ENCODE peak calls at places on chromosomes 3 and 15, in four cellular contexts. X, Q, D and J are unnamed samples.

GRCh38 chr3:169365993-169366915 is 297.3 kb downstream of the MECOM start:
- DNase-seq in X (no peak), D (no peak), Q (no peak), J (no peak)

GRCh38 chr15:64333986-64334385 is 22.0 kb downstream of the CSNK1G1 start:
- DNase-seq in X (peak; percentile 21), Q (no peak), D (no peak), J (no peak)

GRCh38 chr15:41727143-41727542 is 47.1 kb upstream of the MAPKBP1 start:
- DNase-seq in Q (no peak), X (peak; percentile 49), D (no peak), J (no peak)

GRCh38 chr15:85946986-85947385 is 132.7 kb upstream of the AGBL1 start:
- DNase-seq in D (no peak), X (no peak), Q (no peak), J (no peak)

GRCh38 chr3:186909078-186909853 is 21.1 kb upstream of the ST6GAL1 start:
- DNase-seq in D (no peak), X (no peak), Q (peak; percentile 52), J (no peak)

GRCh38 chr3:192847918-192848317 is 69.7 kb downstream of the MB21D2 start:
- DNase-seq in X (peak; percentile 84), Q (no peak), D (no peak), J (no peak)

GRCh38 chr3:54859204-54859603 is 68.7 kb downstream of the LRTM1 start:
- DNase-seq in X (peak; percentile 68), Q (no peak), D (peak; percentile 19), J (no peak)

GRCh38 chr3:123535580-123535979 is 49.3 kb downstream of the HACD2 start:
- DNase-seq in X (peak; percentile 75), D (no peak), Q (no peak), J (no peak)

GRCh38 chr15:99110581-99111320 is 5.9 kb downstream of the SYNM start:
- DNase-seq in D (no peak), Q (no peak), X (peak; percentile 18), J (no peak)

GRCh38 chr3:171054921-171055320 is 28.4 kb upstream of the SLC2A2 start:
- DNase-seq in D (no peak), X (no peak), Q (no peak), J (no peak)

GRCh38 chr3:31161889-31162288 is 267.4 kb upstream of the GADL1 start:
- DNase-seq in D (no peak), Q (no peak), X (no peak), J (no peak)

GRCh38 chr3:127015282-127016042 is 32.5 kb downstream of the PLXNA1 start:
- DNase-seq in D (no peak), X (no peak), Q (no peak), J (no peak)

GRCh38 chr3:69411331-69411730 is 25.4 kb upstream of the FRMD4B start:
- DNase-seq in D (peak; percentile 66), Q (no peak), X (peak; percentile 14), J (peak; percentile 92)

GRCh38 chr3:187735837-187736236 is 9.4 kb downstream of the BCL6 start:
- DNase-seq in X (no peak), D (no peak), Q (no peak), J (no peak)

GRCh38 chr3:155225417-155225816 is 68.1 kb downstream of the STRIT1 start:
- DNase-seq in D (no peak), X (no peak), Q (no peak), J (no peak)

GRCh38 chr3:122937745-122938144 is 89.8 kb downstream of the SEMA5B start:
- DNase-seq in X (no peak), Q (no peak), D (no peak), J (no peak)

GRCh38 chr15:34793901-34794300 is 1.4 kb downstream of the ACTC1 start:
- DNase-seq in D (no peak), X (no peak), Q (no peak), J (no peak)

GRCh38 chr15:34795267-34796081 is at the start of gene ACTC1:
- DNase-seq in X (peak; percentile 52), D (no peak), Q (peak; percentile 78), J (peak; percentile 41)

GRCh38 chr15:34794590-34795206 is 651 bp downstream of the ACTC1 start:
- DNase-seq in X (no peak), Q (no peak), D (no peak), J (no peak)

GRCh38 chr15:34791701-34792100 is 3.6 kb downstream of the ACTC1 start:
- DNase-seq in X (peak; percentile 35), D (no peak), Q (no peak), J (no peak)

DNA sequence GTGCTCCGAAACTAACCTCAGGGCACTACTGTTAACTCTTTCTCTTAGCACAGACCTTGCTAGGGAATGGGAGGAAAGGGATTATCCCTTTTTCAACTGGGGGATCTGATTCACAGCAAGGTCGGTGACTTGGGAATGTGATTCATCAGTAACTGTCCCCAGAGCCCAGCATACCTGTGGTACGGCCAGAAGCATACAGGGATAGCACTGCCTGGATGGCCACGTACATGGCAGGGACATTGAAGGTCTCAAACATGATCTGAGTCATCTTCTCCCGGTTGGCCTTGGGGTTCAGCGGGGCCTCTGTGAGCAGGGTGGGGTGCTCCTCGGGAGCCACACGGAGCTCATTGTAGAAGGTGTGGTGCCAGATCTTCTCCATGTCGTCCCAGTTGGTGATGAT is 2.3 kb downstream of the ACTC1 start:
- DNase-seq in X (no peak), D (no peak), Q (no peak), J (no peak)
- H3K9me1 ChIP-seq in X (no peaks in the 10 kb centered on the region), D (no peaks in the 10 kb centered on the region), Q (no peaks in the 10 kb centered on the region), J (no peaks in the 10 kb centered on the region)

GRCh38 chr15:92953569-92953968 is 53.4 kb downstream of the CHD2 start:
- DNase-seq in D (no peak), Q (no peak), X (no peak), J (no peak)

GRCh38 chr15:92953997-92954396 is 53.9 kb downstream of the CHD2 start:
- DNase-seq in Q (no peak), D (no peak), X (no peak), J (no peak)

GRCh38 chr15:92952451-92952850 is 52.3 kb downstream of the CHD2 start:
- DNase-seq in Q (no peak), X (no peak), D (no peak), J (no peak)

GRCh38 chr15:92955706-92956105 is 55.6 kb downstream of the CHD2 start:
- DNase-seq in Q (no peak), D (no peak), X (no peak), J (no peak)

DNA sequence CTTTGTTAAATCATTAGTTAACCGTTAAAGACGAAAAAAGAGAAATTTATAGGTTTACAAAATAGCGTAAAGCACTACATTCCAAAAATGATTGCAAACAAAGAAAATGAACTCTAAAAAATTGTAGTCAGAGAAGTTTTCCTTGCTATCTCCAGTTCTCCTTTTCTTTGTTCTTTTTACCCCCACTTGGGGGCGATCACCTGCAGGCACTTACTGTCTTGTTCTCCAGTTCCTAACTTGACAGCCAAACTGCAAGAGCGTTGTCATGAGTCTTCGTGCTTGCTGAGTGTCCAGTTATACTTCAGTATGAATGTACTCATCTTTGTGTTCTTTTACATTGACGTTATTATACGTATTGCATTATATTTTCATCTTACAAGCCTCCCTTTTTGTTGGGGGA is 54.5 kb downstream of the CHD2 start:
- DNase-seq in D (no peak), Q (peak; percentile 21), X (no peak), J (no peak)
- TF ChIP-seq CTCF in D (peak; percentile 19), Q (peak; percentile 45), X (peak; percentile 17), J (peak; percentile 18)

GRCh38 chr15:89326316-89326715 is 8.3 kb downstream of the POLG start:
- DNase-seq in Q (no peak), X (no peak), D (no peak), J (no peak)

GRCh38 chr15:89321521-89322410 is 12.9 kb downstream of the POLG start:
- DNase-seq in D (no peak), Q (no peak), X (no peak), J (no peak)

GRCh38 chr15:89325039-89325803 is 9.4 kb downstream of the POLG start:
- DNase-seq in X (no peak), Q (no peak), D (no peak), J (no peak)

GRCh38 chr15:89322822-89323221 is 11.8 kb downstream of the POLG start:
- DNase-seq in Q (no peak), D (no peak), X (no peak), J (no peak)

DNA sequence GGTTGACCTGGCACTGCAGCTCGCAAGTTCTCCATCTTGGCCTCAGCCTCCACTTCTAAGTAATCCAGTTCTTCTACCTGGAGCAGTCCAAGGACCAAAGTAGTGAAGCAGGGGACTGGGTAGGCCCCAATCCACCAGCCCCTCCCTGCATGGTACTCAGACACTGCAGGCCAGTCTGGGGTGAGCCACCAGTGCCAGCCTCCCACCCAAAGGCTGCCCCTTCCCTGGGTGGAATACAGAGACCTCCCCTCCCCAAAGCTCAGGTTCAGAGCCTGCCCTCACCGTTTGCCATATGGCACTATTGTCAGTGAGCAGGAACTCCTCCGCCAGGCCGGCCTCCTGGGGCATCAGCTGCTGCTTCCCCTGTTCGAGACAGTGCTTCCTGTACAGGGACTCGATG is 10.8 kb downstream of the POLG start:
- DNase-seq in X (no peak), D (no peak), Q (no peak), J (no peak)
- H3K9me1 ChIP-seq in X (peaks cover 7% of the 10 kb centered on the region), D (no peaks in the 10 kb centered on the region), Q (no peaks in the 10 kb centered on the region), J (no peaks in the 10 kb centered on the region)

GRCh38 chr3:172302176-172302575 is 146.1 kb downstream of the GHSR start:
- DNase-seq in X (no peak), Q (no peak), D (no peak), J (no peak)

GRCh38 chr3:172303181-172303580 is 145.1 kb downstream of the GHSR start:
- DNase-seq in X (no peak), Q (no peak), D (no peak), J (no peak)

GRCh38 chr3:172305974-172306373 is 142.3 kb downstream of the GHSR start:
- DNase-seq in X (no peak), Q (no peak), D (no peak), J (no peak)

GRCh38 chr3:172305552-172305951 is 142.7 kb downstream of the GHSR start:
- DNase-seq in D (peak; percentile 54), X (peak; percentile 86), Q (no peak), J (peak; percentile 46)

GRCh38 chr3:172303941-172304558 is 144.2 kb downstream of the GHSR start:
- DNase-seq in Q (no peak), D (no peak), X (no peak), J (no peak)
- TF ChIP-seq CTCF in Q (peak; percentile 12), D (peak; percentile 38), X (peak; percentile 14), J (peak; percentile 25)

GRCh38 chr3:141278196-141279073 is 46.8 kb downstream of the PXYLP1 start:
- DNase-seq in D (no peak), Q (no peak), X (no peak), J (peak; percentile 7)
- H3K9me1 ChIP-seq in D (no peaks in the 10 kb centered on the region), Q (no peaks in the 10 kb centered on the region), X (peaks cover 5% of the 10 kb centered on the region), J (no peaks in the 10 kb centered on the region)